ENCODE peak calls at places on chromosomes 5 and 9, in ten cellular contexts. K is AG09319; T is GM12865; D is CD8-positive, alpha-beta T cell; C is cardiac fibroblast; Q is MCF 10A; V is astrocyte; H is stomach; O is thyroid gland; Z is fibroblast of pulmonary artery. E is an unnamed sample.

GRCh38 chr5:179953934-179954833 is 46.5 kb upstream of the TBC1D9B start:
- DNase-seq in K (no peak), T (no peak), D (no peak), C (peak; percentile 24), Q (peak; percentile 41), V (peak; percentile 4), H (no peak), O (no peak), Z (peak; percentile 21), E (no peak)

GRCh38 chr5:172727551-172727950 is 43.4 kb downstream of the DUSP1 start:
- DNase-seq in K (no peak), T (no peak), D (no peak), C (no peak), Q (no peak), V (no peak), H (no peak), O (peak; percentile 78), Z (no peak), E (no peak)

GRCh38 chr5:127844631-127845030 is 141.4 kb downstream of the CCDC192 start:
- DNase-seq in K (no peak), T (no peak), D (no peak), C (no peak), Q (no peak), V (no peak), H (peak; percentile 69), O (no peak), Z (no peak), E (no peak)

GRCh38 chr5:175059687-175060194 is 335.4 kb downstream of the MSX2 start:
- DNase-seq in K (no peak), T (peak; percentile 12), D (no peak), C (no peak), Q (no peak), V (peak; percentile 58), H (no peak), O (no peak), Z (no peak), E (no peak)

GRCh38 chr9:109440797-109441287 is 57.3 kb downstream of the PTPN3 start:
- DNase-seq in K (peak; percentile 61), T (peak; percentile 81), D (no peak), C (peak; percentile 88), Q (peak; percentile 85), V (peak; percentile 79), H (peak; percentile 53), O (peak; percentile 51), Z (peak; percentile 91), E (peak; percentile 85)

GRCh38 chr5:176491056-176491646 is 43.0 kb downstream of the FAF2 start:
- DNase-seq in K (no peak), T (no peak), D (no peak), C (no peak), Q (no peak), V (peak; percentile 31), H (no peak), O (no peak), Z (no peak), E (no peak)

GRCh38 chr9:124202447-124202971 is 55.2 kb upstream of the NEK6 start:
- DNase-seq in K (no peak), T (peak; percentile 98), D (peak; percentile 60), C (peak; percentile 52), Q (no peak), V (no peak), H (peak; percentile 46), O (no peak), Z (peak; percentile 15), E (peak; percentile 69)

GRCh38 chr5:58274199-58274598 is 185.7 kb downstream of the PLK2 start:
- DNase-seq in K (no peak), T (no peak), D (no peak), C (no peak), Q (no peak), V (no peak), H (no peak), O (no peak), Z (peak; percentile 12), E (no peak)

GRCh38 chr5:147902606-147903115 is 3.7 kb downstream of the C5orf46 start:
- DNase-seq in K (no peak), T (no peak), D (no peak), C (no peak), Q (no peak), V (no peak), H (no peak), O (no peak), Z (peak; percentile 14), E (no peak)

GRCh38 chr9:722388-722980 is 119.0 kb upstream of the DMRT1 start:
- DNase-seq in K (no peak), T (no peak), D (no peak), C (no peak), Q (no peak), V (no peak), H (no peak), O (peak; percentile 20), Z (no peak), E (no peak)

GRCh38 chr5:30725053-30725452 is 468.4 kb upstream of the CDH6 start:
- DNase-seq in K (no peak), T (no peak), D (no peak), C (no peak), Q (no peak), V (no peak), H (no peak), O (no peak), Z (no peak), E (no peak)

GRCh38 chr5:41115281-41115680 is 44.1 kb upstream of the MROH2B start:
- DNase-seq in K (peak; percentile 71), T (no peak), D (no peak), C (peak; percentile 90), Q (no peak), V (peak; percentile 79), H (no peak), O (no peak), Z (peak; percentile 75), E (no peak)

GRCh38 chr5:98771389-98772109 is 1.9 kb upstream of the RGMB start:
- DNase-seq in K (peak; percentile 89), T (peak; percentile 85), D (no peak), C (peak; percentile 92), Q (peak; percentile 90), V (peak; percentile 76), H (peak; percentile 70), O (peak; percentile 62), Z (peak; percentile 94), E (peak; percentile 78)

GRCh38 chr5:77076961-77077820 is 9.9 kb downstream of the ZBED3 start:
- DNase-seq in K (no peak), T (peak; percentile 73), D (peak; percentile 65), C (peak; percentile 68), Q (peak; percentile 13), V (peak; percentile 49), H (peak; percentile 79), O (peak; percentile 72), Z (peak; percentile 63), E (peak; percentile 88)

GRCh38 chr9:128787583-128788156 is 617 bp downstream of the TBC1D13 start:
- DNase-seq in K (no peak), T (no peak), D (no peak), C (peak; percentile 20), Q (peak; percentile 14), V (no peak), H (no peak), O (peak; percentile 42), Z (peak; percentile 12), E (no peak)

GRCh38 chr5:54905942-54906537 is 79.4 kb downstream of the ESM1 start:
- DNase-seq in K (no peak), T (peak; percentile 58), D (peak; percentile 80), C (peak; percentile 86), Q (peak; percentile 69), V (no peak), H (peak; percentile 86), O (peak; percentile 77), Z (peak; percentile 87), E (no peak)

DNA sequence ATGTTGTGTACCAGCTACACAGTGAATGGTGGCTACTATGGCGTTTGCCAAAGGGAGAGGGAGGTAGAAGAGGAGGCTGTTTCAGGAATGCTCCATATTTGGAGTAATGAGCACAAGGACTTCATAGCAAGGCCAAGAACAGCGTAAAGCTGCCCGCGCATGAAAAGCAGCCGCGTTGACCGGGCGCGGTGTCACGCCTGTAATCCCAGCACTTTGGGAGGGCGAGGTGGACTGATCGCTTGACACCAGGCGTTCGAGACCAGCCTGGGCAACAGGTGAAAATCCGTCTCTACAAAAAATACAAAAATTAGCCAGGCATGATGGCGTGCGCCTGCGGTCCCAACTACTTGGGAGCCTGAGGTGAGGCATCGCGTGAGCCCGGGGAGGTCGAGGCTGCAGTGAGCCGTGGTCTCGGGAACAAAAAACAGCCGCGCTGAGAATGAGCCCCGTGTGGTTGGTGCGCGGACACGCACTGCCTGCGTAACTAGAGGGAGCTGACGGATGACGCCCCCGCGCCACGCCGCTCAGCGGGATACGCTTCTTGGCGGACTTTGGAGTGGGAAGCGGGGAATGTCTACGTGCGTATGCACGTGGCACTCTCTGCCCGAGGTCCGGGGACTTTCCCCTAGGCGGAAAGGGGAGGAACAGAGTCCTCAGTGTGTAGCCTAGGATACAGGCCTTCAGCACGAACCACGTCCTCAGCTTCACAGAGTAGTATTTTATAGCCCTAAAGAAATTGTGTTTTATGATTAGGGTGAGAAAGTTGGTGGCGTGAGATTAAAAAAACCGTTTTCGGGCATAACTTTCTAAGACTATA is at the start of gene RMRP:
- DNase-seq in K (peak; percentile 100), T (peak; percentile 99), D (peak; percentile 86), C (peak; percentile 100), Q (peak; percentile 99), V (peak; percentile 99), H (peak; percentile 97), O (peak; percentile 98), Z (peak; percentile 100), E (peak; percentile 92)
- TF ChIP-seq CTCF in K (no peak), T (peak; percentile 15), D (no peak), C (peak; percentile 33), Q (no peak), V (no peak), H (no peak), O (peak; percentile 51), Z (peak; percentile 19), E (peak; percentile 10)

DNA sequence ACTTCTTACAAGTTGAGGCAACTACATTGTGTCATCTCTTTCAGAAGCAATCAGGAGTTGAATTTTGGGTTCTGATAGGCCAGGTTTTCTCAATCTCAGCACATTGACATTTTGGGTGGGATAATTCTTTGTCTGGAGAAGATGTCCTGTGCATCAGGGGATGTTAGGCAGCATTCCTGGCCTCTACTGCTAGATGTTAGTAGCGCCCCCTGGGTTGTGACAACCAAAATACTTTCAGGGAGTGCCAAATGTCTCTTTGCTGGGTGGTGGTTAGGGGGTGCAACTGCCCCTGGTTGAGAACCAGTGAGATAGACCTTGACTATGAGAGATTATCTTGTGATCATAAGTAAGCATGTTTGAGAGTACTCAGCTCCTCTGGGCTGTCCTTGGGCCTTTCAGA is 164.3 kb upstream of the KLF9 start:
- DNase-seq in K (no peak), T (no peak), D (no peak), C (no peak), Q (peak; percentile 9), V (no peak), H (no peak), O (no peak), Z (no peak), E (no peak)
- TF ChIP-seq CTCF in K (no peak), T (peak; percentile 9), D (no peak), C (no peak), Q (no peak), V (no peak), H (no peak), O (no peak), Z (no peak), E (peak; percentile 29)

GRCh38 chr9:127049044-127049443 is 73.4 kb downstream of the ANGPTL2 start:
- DNase-seq in K (peak; percentile 59), T (peak; percentile 78), D (no peak), C (peak; percentile 97), Q (peak; percentile 96), V (peak; percentile 86), H (peak; percentile 27), O (peak; percentile 34), Z (peak; percentile 98), E (peak; percentile 11)
- TF ChIP-seq CTCF in K (peak; percentile 30), T (no peak), D (no peak), C (peak; percentile 77), Q (no peak), V (no peak), H (no peak), O (peak; percentile 24), Z (peak; percentile 78), E (no peak)

GRCh38 chr5:39137391-39138181 is 63.4 kb upstream of the RICTOR start:
- DNase-seq in K (no peak), T (no peak), D (no peak), C (no peak), Q (peak; percentile 23), V (no peak), H (no peak), O (no peak), Z (no peak), E (no peak)
- TF ChIP-seq CTCF in K (no peak), T (no peak), D (no peak), C (peak; percentile 15), Q (peak; percentile 25), V (peak; percentile 8), H (no peak), O (no peak), Z (no peak), E (no peak)